ENCODE peak calls at places on chromosomes 11 and 22, in five cellular contexts. W is body of pancreas, S is LoVo, C is occipital lobe, B is Calu3. J is an unnamed sample.

GRCh38 chr22:37383342-37383741 is 43.9 kb downstream of the ELFN2 start:
- DNase-seq in W (no peak), S (no peak), C (no peak), B (no peak), J (no peak)

GRCh38 chr22:50091092-50091491 is 1.3 kb downstream of the MOV10L1 start:
- DNase-seq in W (no peak), S (no peak), C (no peak), B (no peak), J (no peak)

GRCh38 chr11:104164028-104164520 is at the start of gene PDGFD:
- DNase-seq in W (peak; percentile 80), S (no peak), C (peak; percentile 4), B (peak; percentile 79), J (peak; percentile 34)

GRCh38 chr11:128343870-128344269 is 243.5 kb downstream of the ETS1 start:
- DNase-seq in W (no peak), S (no peak), C (no peak), B (no peak), J (no peak)

GRCh38 chr11:783581-784015 is 6.3 kb downstream of the CEND1 start:
- DNase-seq in W (peak; percentile 91), S (no peak), C (peak; percentile 89), B (no peak), J (peak; percentile 83)

GRCh38 chr11:107581147-107581546 is 9.8 kb upstream of the ELMOD1 start:
- DNase-seq in W (no peak), S (no peak), C (no peak), B (no peak), J (no peak)

GRCh38 chr11:46339816-46340215 is 7.4 kb upstream of the DGKZ start:
- DNase-seq in W (no peak), S (no peak), C (no peak), B (no peak), J (no peak)

GRCh38 chr22:46367707-46368191 is 32.2 kb downstream of the TRMU start:
- DNase-seq in W (peak; percentile 86), S (peak; percentile 44), C (no peak), B (peak; percentile 89), J (peak; percentile 83)

GRCh38 chr22:41915783-41916493 is 1.1 kb upstream of the SHISA8 start:
- DNase-seq in W (no peak), S (no peak), C (no peak), B (no peak), J (no peak)

GRCh38 chr11:119483881-119484371 is 61.0 kb upstream of the THY1 start:
- DNase-seq in W (peak; percentile 10), S (no peak), C (no peak), B (no peak), J (no peak)

GRCh38 chr11:79439430-79439892 is 1.4 kb downstream of the TENM4 start:
- DNase-seq in W (no peak), S (no peak), C (peak; percentile 48), B (no peak), J (peak; percentile 19)

GRCh38 chr11:2704896-2705606 is 5.3 kb upstream of the KCNQ1OT1 start:
- DNase-seq in W (no peak), S (no peak), C (no peak), B (no peak), J (no peak)

GRCh38 chr11:102287963-102288744 is 29.1 kb upstream of the BIRC3 start:
- DNase-seq in W (peak; percentile 61), S (peak; percentile 87), C (no peak), B (peak; percentile 45), J (peak; percentile 57)

J was measured in colonic mucosa.